ENCODE peak calls at places on chromosome 4, in ten cellular contexts. U is uterus, M is tibial artery, Q is lower leg skin, V is AG10803, C is endodermal cell, E is left lung, G is cardiac muscle cell, H is astrocyte of the spinal cord, J is bronchial epithelial cell. N is an unnamed sample.

GRCh38 chr4:20194079-20195013 is 57.4 kb upstream of the SLIT2 start:
- DNase-seq in G (no peak), Q (no peak), C (no peak), U (no peak), H (peak), J (peak), E (no peak), M (no peak), V (peak), N (no peak)

GRCh38 chr4:29571322-29571721 is 1148.8 kb upstream of the PCDH7 start:
- DNase-seq in C (no peak), M (no peak), Q (no peak), V (no peak), J (no peak), E (no peak), H (no peak), G (peak), U (no peak), N (no peak)

GRCh38 chr4:155179216-155179615 is 29.2 kb upstream of the NPY2R start:
- DNase-seq in U (no peak), V (no peak), M (no peak), H (peak), G (no peak), E (no peak), C (no peak), J (peak), Q (no peak), N (no peak)

GRCh38 chr4:173794662-173795061 is 264.6 kb upstream of the HAND2 start:
- DNase-seq in G (no peak), V (peak), Q (no peak), M (no peak), C (no peak), H (peak), E (no peak), J (peak), U (no peak), N (no peak)

GRCh38 chr4:3268395-3269104 is 19.6 kb downstream of the MSANTD1 start:
- DNase-seq in U (no peak), E (peak), Q (peak), V (no peak), G (no peak), M (peak), H (no peak), J (no peak), C (no peak), N (no peak)

GRCh38 chr4:77433102-77433733 is 172.4 kb upstream of the CXCL13 start:
- DNase-seq in G (peak), H (peak), U (no peak), J (peak), V (peak), Q (no peak), M (no peak), C (peak), E (no peak), N (no peak)

GRCh38 chr4:153222790-153223417 is 18.7 kb downstream of the TRIM2 start:
- DNase-seq in C (peak), Q (peak), E (peak), U (peak), G (peak), V (peak), J (no peak), H (peak), M (peak), N (peak)

GRCh38 chr4:154376461-154376860 is 115.1 kb downstream of the DCHS2 start:
- DNase-seq in E (no peak), G (no peak), Q (no peak), J (no peak), H (no peak), V (no peak), U (no peak), C (no peak), M (no peak), N (no peak)

GRCh38 chr4:8427761-8428287 is 12.7 kb downstream of the ACOX3 start:
- DNase-seq in U (no peak), Q (peak), J (peak), G (peak), H (peak), V (peak), M (peak), E (no peak), C (no peak), N (no peak)

GRCh38 chr4:58809948-58810347 is 1699.8 kb upstream of the IGFBP7 start:
- DNase-seq in J (no peak), U (no peak), H (no peak), E (no peak), V (no peak), M (no peak), C (no peak), G (no peak), Q (no peak), N (no peak)

GRCh38 chr4:7703669-7704068 is 236.0 kb downstream of the AFAP1 start:
- DNase-seq in H (no peak), V (no peak), U (no peak), Q (no peak), M (no peak), E (peak), C (no peak), G (no peak), J (no peak), N (no peak)

GRCh38 chr4:185276036-185276435 is 66.6 kb downstream of the SNX25 start:
- DNase-seq in G (no peak), M (no peak), E (no peak), Q (no peak), U (no peak), C (no peak), V (peak), H (peak), J (peak), N (no peak)

GRCh38 chr4:6520978-6521377 is 48.6 kb upstream of the PPP2R2C start:
- DNase-seq in U (no peak), V (no peak), G (no peak), E (no peak), M (no peak), Q (no peak), H (no peak), C (no peak), J (no peak), N (no peak)

GRCh38 chr4:173486714-173487392 is 43.2 kb downstream of the HAND2 start:
- DNase-seq in Q (no peak), G (no peak), U (no peak), J (no peak), E (no peak), V (no peak), H (no peak), M (no peak), C (no peak), N (no peak)

GRCh38 chr4:13368262-13368661 is 115.9 kb downstream of the RAB28 start:
- DNase-seq in H (no peak), U (no peak), E (no peak), C (no peak), V (peak), Q (no peak), J (no peak), G (no peak), M (no peak), N (no peak)

GRCh38 chr4:63619771-63620170 is 789.5 kb downstream of the TECRL start:
- DNase-seq in G (peak), V (no peak), H (no peak), E (no peak), Q (no peak), M (no peak), J (no peak), U (no peak), C (no peak), N (no peak)

GRCh38 chr4:110898290-110898689 is 275.4 kb upstream of the PITX2 start:
- DNase-seq in M (no peak), E (no peak), U (no peak), C (no peak), V (no peak), J (no peak), H (no peak), Q (no peak), G (no peak), N (no peak)

GRCh38 chr4:148514041-148514440 is 71.8 kb upstream of the NR3C2 start:
- DNase-seq in C (no peak), V (no peak), G (no peak), M (no peak), H (no peak), E (no peak), U (no peak), J (peak), Q (no peak), N (no peak)

GRCh38 chr4:70734971-70735370 is 13.2 kb downstream of the RUFY3 start:
- DNase-seq in M (no peak), V (no peak), J (no peak), Q (no peak), G (no peak), H (no peak), U (no peak), C (no peak), E (no peak), N (no peak)

GRCh38 chr4:105952596-105952995 is 57.3 kb downstream of the NPNT start:
- DNase-seq in J (no peak), M (no peak), H (no peak), U (no peak), C (no peak), E (no peak), Q (no peak), G (no peak), V (no peak), N (no peak)

GRCh38 chr4:52126946-52127345 is 75.8 kb downstream of the SPATA18 start:
- DNase-seq in H (peak), U (no peak), V (peak), M (no peak), G (no peak), J (peak), E (no peak), Q (no peak), C (peak), N (no peak)

GRCh38 chr4:98586634-98587354 is 71.6 kb downstream of the TSPAN5 start:
- DNase-seq in M (no peak), C (no peak), U (no peak), Q (no peak), G (no peak), H (no peak), V (no peak), J (no peak), E (no peak), N (no peak)

GRCh38 chr4:125010776-125011503 is 298.4 kb upstream of the ANKRD50 start:
- DNase-seq in Q (no peak), V (no peak), J (peak), H (no peak), C (peak), E (no peak), U (no peak), G (no peak), M (no peak), N (no peak)

GRCh38 chr4:165716472-165716871 is 156.6 kb upstream of the TLL1 start:
- DNase-seq in Q (no peak), H (no peak), M (no peak), V (no peak), E (no peak), G (no peak), J (peak), C (no peak), U (no peak), N (no peak)

GRCh38 chr4:171714791-171715454 is 98.3 kb upstream of the GALNTL6 start:
- DNase-seq in U (no peak), Q (no peak), M (no peak), E (no peak), H (no peak), V (no peak), G (no peak), C (no peak), J (no peak), N (no peak)

GRCh38 chr4:21948347-21949072 is at the start of gene KCNIP4:
- DNase-seq in H (peak), U (peak), V (no peak), J (no peak), Q (no peak), G (peak), C (peak), M (no peak), E (peak), N (peak)
- TF ChIP-seq CTCF in H (peak), U (peak), V (no peak), J (no peak), Q (no peak), G (no peak), C (peak), M (no peak), E (no peak), N (no peak)

GRCh38 chr4:56821394-56822263 is at the start of gene SPINK2:
- DNase-seq in J (peak), U (no peak), V (no peak), M (no peak), C (peak), Q (no peak), H (no peak), E (peak), G (peak), N (peak)
- TF ChIP-seq CTCF in J (peak), U (no peak), V (no peak), M (no peak), C (peak), Q (no peak), H (no peak), E (no peak), G (no peak), N (peak)

DNA sequence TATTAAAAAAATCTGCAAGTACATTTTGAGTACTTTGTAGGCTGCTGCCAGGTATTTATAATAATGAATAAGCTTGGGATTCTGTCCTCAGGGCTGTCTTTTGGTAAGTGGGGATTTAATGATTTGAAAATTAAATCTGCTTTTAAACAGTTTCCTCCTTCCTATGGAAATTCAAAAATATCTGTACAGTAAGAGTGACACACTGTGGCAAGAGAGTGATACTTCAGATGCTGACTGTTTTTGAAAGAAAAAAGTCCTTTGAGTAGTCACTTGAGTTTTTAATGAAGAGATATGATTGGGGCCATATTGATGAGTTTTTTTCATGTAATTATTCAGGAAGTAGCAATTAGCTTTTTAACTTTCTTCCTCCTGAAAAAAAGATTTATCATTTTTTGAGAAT is 49.2 kb downstream of the SMARCAD1 start:
- DNase-seq in V (no peak), Q (no peak), J (no peak), M (no peak), H (no peak), C (no peak), U (no peak), E (no peak), G (no peak), N (no peak)
- TF ChIP-seq CTCF in V (peak), Q (no peak), J (no peak), M (no peak), H (peak), C (peak), U (no peak), E (no peak), G (peak), N (peak)

GRCh38 chr4:144204431-144204830 is 63.9 kb upstream of the GYPA start:
- DNase-seq in V (no peak), E (no peak), H (no peak), M (no peak), Q (no peak), J (peak), C (no peak), G (no peak), U (no peak), N (no peak)
- TF ChIP-seq CTCF in V (no peak), E (no peak), H (no peak), M (no peak), Q (no peak), J (no peak), C (no peak), G (no peak), U (no peak), N (no peak)